ENCODE peak calls at places on chromosomes 13 and 19, in four cellular contexts. X is upper lobe of right lung; E is naive thymus-derived CD4-positive, alpha-beta T cell; K is Karpas-422. P is an unnamed sample. For H3K36me3, the result is how much of the 10 kb centered on the place peaks cover.

GRCh38 chr19:30312582-30313352 is 59.4 kb upstream of the ZNF536 start:
- DNase-seq in X (no peak), E (no peak), K (peak), P (no peak)

GRCh38 chr19:2618611-2619010 is 83.9 kb downstream of the GNG7 start:
- DNase-seq in X (peak), E (no peak), K (peak), P (no peak)

GRCh38 chr19:18737337-18737953 is 53.7 kb downstream of the COMP start:
- DNase-seq in X (no peak), E (no peak), K (no peak), P (no peak)

GRCh38 chr19:7692417-7693088 is 9.4 kb downstream of the FCER2 start:
- DNase-seq in X (no peak), E (no peak), K (no peak), P (no peak)

GRCh38 chr19:31269425-31270127 is 79.7 kb downstream of the TSHZ3 start:
- DNase-seq in X (no peak), E (no peak), K (no peak), P (peak)

GRCh38 chr13:39051157-39051556 is 12.9 kb downstream of the NHLRC3 start:
- DNase-seq in X (no peak), E (no peak), K (peak), P (no peak)

GRCh38 chr13:101915333-101915732 is 462.9 kb downstream of the ITGBL1 start:
- DNase-seq in X (no peak), E (no peak), K (no peak), P (no peak)

GRCh38 chr13:22596157-22596863 is 584.5 kb upstream of the SGCG start:
- DNase-seq in X (no peak), E (no peak), K (no peak), P (no peak)

GRCh38 chr19:14561832-14562351 is 10.0 kb downstream of the NDUFB7 start:
- DNase-seq in X (no peak), E (no peak), K (no peak), P (no peak)

GRCh38 chr13:26967119-26968038 is 204.2 kb downstream of the USP12 start:
- DNase-seq in X (no peak), E (no peak), K (no peak), P (no peak)

GRCh38 chr19:33047422-33047821 is 17.3 kb downstream of the RHPN2 start:
- DNase-seq in X (peak), E (no peak), K (no peak), P (no peak)

DNA sequence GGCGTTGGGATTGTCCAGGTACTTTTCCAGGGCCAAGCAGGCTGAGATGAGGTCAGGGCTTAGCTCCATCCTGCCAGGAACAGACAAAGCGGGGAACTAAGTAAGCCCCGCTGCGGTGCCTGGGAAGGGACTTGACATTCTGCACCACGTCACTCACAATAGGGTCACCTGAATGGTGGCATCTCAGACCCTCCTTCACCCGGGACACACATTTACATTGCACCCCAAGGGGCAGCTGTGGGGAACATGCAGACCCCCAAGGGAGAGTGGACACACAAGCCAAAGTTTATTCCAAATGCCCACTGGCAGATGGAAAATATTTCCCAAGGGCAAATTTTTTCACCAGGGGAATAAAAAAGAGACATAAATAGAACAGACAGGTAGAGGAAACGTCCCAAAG is 20.3 kb upstream of the SPC24 start:
- DNase-seq in X (no peak), E (no peak), K (no peak), P (no peak)
- H3K36me3 ChIP-seq in X (half or more), E (under half), K (under half), P (half or more)

GRCh38 chr13:50514249-50514648 is 329.2 kb downstream of the DLEU7 start:
- DNase-seq in X (no peak), E (no peak), K (peak), P (no peak)
- H3K27ac ChIP-seq in X (no peak), E (no peak), K (peak), P (no peak)

GRCh38 chr19:37583340-37583739 is 11.3 kb downstream of the ZNF571 start:
- DNase-seq in X (no peak), E (no peak), K (no peak), P (no peak)
- H3K36me3 ChIP-seq in X (under half), E (half or more), K (half or more), P (half or more)

GRCh38 chr13:19984430-19985218 is 26.1 kb downstream of the ZMYM2 start:
- DNase-seq in X (no peak), E (no peak), K (peak), P (no peak)
- H3K27ac ChIP-seq in X (no peak), E (no peak), K (peak), P (no peak)

GRCh38 chr13:75843033-75843432 is 206.9 kb downstream of the LMO7 start:
- DNase-seq in X (no peak), E (no peak), K (no peak), P (no peak)

GRCh38 chr13:75850915-75851314 is 214.8 kb downstream of the LMO7 start:
- DNase-seq in X (no peak), E (no peak), K (no peak), P (no peak)

GRCh38 chr13:75841905-75842304 is 205.8 kb downstream of the LMO7 start:
- DNase-seq in X (no peak), E (no peak), K (no peak), P (no peak)

DNA sequence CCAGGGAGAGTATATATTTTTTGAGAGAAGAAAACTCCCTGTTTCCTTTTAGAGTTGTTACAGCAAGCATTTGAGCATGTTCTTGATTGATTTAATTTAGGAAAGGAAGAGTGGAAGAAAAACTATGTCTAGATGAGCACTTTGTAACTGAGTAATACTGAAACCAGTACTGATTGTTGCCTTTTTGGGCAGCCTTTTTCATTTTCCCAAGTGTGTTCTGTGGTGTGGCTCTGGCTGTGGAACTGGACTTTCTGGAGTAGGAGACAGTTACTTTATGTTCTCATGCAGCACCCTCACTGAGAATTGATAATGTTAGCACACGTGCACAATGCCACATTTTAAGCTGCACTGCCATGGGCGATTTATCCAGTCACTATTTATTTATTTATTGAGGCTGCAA is 211.5 kb downstream of the LMO7 start:
- DNase-seq in X (no peak), E (no peak), K (no peak), P (no peak)
- H3K36me3 ChIP-seq in X (half or more), E (under half), K (under half), P (half or more)

DNA sequence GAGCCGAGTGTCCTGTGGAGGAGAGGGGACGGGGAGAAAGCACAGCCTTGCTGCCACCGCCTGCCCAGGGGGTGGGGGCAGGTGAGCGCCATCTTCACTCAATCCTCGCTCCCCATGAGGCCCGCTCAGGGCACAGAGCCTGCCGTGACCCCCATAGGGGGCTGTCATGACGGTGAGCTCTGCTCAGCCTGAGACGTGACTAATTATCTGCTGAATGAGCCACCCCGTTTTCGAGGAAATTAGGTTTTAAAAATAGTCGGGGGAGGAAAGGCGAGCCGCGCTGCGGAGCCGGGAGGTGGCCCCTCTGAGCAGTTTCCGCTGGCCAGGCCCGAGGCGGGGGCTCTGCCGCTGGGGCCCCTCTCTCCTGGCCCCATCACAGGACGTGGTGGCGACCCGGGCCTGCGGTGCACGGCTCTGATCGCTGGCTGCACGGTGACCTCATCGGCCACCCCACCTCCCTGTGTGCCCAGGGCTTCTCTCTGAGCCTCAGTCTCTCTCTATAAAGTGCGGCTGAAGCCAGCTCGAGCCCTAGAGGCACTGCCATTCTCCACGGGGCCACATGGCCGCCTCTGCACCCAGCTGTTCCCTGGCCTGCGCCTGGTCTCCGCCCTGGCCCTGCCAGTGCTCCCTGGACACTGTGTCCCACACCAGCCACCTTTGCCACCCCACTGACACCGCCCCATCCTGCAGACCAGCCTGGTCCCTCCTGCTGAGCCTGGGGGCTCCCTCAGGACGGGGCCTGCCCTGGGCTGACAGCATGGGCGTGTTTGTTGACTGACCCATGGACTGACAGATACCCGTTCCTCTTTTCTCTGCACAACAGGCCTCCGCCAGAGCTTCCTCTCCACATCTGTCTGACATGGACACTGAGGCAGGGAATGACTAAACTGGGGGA is 28.3 kb downstream of the PIP5K1C start:
- DNase-seq in X (no peak), E (no peak), K (peak), P (no peak)
- H3K27ac ChIP-seq in X (peak), E (peak), K (no peak), P (peak)

DNA sequence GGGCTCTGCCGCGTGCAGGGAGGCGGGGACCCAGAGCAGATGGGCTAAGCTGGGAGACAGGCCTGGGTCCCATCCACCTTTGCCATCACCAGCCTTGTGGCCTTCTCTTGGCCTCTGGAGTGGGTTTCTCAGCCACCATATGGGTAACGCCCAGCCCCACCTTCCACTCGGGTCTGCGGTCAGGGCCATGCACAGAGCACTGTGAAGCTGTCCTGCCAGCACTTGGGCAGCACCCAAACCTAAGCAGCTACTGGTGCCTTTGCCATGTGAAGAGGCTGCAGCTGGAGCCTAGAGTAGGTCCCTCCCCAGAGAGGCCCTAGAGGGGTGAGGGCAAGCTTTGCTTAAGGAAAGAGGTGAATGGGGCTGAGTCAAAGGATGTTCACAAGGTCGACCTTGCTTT is 24.1 kb upstream of the NPAS1 start:
- DNase-seq in X (no peak), E (no peak), K (no peak), P (no peak)
- H3K36me3 ChIP-seq in X (half or more), E (under half), K (under half), P (under half)

GRCh38 chr13:32060319-32060924 is 28.8 kb downstream of the FRY start:
- DNase-seq in X (no peak), E (no peak), K (no peak), P (no peak)
- H3K27ac ChIP-seq in X (no peak), E (no peak), K (no peak), P (no peak)

DNA sequence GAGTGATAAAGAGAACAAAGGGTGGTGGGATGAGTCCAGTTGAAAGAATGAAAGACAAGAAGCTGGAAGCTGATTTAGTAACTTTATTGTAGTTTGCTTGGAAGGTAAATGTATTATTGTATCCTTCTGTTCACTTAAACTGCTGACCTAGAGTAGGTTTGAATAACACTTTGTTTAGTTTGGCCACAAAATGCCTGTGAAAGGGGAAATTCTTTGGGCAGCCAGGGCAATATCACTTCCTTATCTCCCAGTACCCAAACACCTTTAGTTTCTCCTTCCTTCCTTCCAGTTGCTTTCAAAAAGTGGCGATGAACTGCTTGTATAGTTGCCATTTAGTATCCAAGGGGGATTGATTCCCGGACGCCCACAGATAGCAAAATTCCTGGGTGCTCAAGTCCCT is 120.1 kb downstream of the PAN3 start:
- DNase-seq in X (no peak), E (no peak), K (no peak), P (no peak)
- H3K36me3 ChIP-seq in X (half or more), E (under half), K (under half), P (under half)

P was measured in ascending aorta.